ENCODE peak calls at places on chromosomes 11 and 22, in four cellular contexts. Y, P, J and F are unnamed samples.

GRCh38 chr11:121248496-121248895 is 44.1 kb upstream of the SC5D start:
- DNase-seq in J (no peak), Y (no peak), P (no peak), F (no peak)

GRCh38 chr11:23903044-23903704 is 593.7 kb upstream of the LUZP2 start:
- DNase-seq in Y (no peak), J (no peak), P (no peak), F (no peak)

GRCh38 chr11:73645972-73646631 is at the start of gene PLEKHB1:
- DNase-seq in J (no peak), P (no peak), Y (peak; percentile 29), F (no peak)

GRCh38 chr11:118485273-118485672 is 42.0 kb upstream of the TTC36 start:
- DNase-seq in P (no peak), J (peak; percentile 21), Y (no peak), F (no peak)

GRCh38 chr11:35260342-35260985 is 121.5 kb downstream of the CD44 start:
- DNase-seq in J (peak; percentile 30), Y (no peak), P (no peak), F (no peak)

GRCh38 chr11:11389238-11389637 is 36.2 kb upstream of the CSNK2A3 start:
- DNase-seq in J (no peak), P (peak; percentile 79), Y (no peak), F (peak; percentile 69)

GRCh38 chr22:42655693-42656092 is 6.5 kb upstream of the CYB5R3 start:
- DNase-seq in P (peak; percentile 46), Y (no peak), J (no peak), F (no peak)

GRCh38 chr11:75223954-75224643 is 16.5 kb upstream of the TPBGL start:
- DNase-seq in Y (peak; percentile 29), J (peak; percentile 29), P (no peak), F (no peak)

GRCh38 chr11:8871283-8871775 is 39.7 kb upstream of the AKIP1 start:
- DNase-seq in J (peak; percentile 72), Y (no peak), P (peak; percentile 57), F (peak; percentile 60)

GRCh38 chr11:67268036-67268683 is 1.9 kb downstream of the GRK2 start:
- DNase-seq in P (peak; percentile 54), J (no peak), Y (no peak), F (no peak)

GRCh38 chr11:121670792-121671275 is 218.1 kb upstream of the SORL1-AS1 start:
- DNase-seq in J (no peak), P (no peak), Y (no peak), F (no peak)

GRCh38 chr11:61851128-61851899 is 23.2 kb downstream of the FADS2 start:
- DNase-seq in P (no peak), Y (no peak), J (no peak), F (no peak)

GRCh38 chr11:112012877-112013276 is 12.3 kb upstream of the DLAT start:
- DNase-seq in Y (no peak), P (no peak), J (no peak), F (no peak)

GRCh38 chr11:63882555-63883242 is 34.3 kb downstream of the RCOR2 start:
- DNase-seq in P (no peak), Y (no peak), J (no peak), F (no peak)

GRCh38 chr22:36658900-36659299 is 44.7 kb downstream of the CACNG2 start:
- DNase-seq in P (no peak), Y (no peak), J (no peak), F (no peak)

GRCh38 chr11:57514538-57515331 is 767 bp downstream of the SLC43A1 start:
- DNase-seq in Y (peak; percentile 76), P (peak; percentile 72), J (peak; percentile 46), F (no peak)

GRCh38 chr11:62856333-62856910 is 17.0 kb upstream of the WDR74 start:
- DNase-seq in P (no peak), Y (no peak), J (no peak), F (no peak)

GRCh38 chr11:36469881-36470802 is 39.9 kb downstream of the TRAF6 start:
- DNase-seq in Y (no peak), J (no peak), P (no peak), F (no peak)

GRCh38 chr11:27489092-27489491 is 16.5 kb upstream of the LGR4 start:
- DNase-seq in J (no peak), Y (no peak), P (no peak), F (no peak)

GRCh38 chr11:112605093-112605666 is 344.5 kb upstream of the PLET1 start:
- DNase-seq in J (no peak), Y (no peak), P (no peak), F (no peak)

DNA sequence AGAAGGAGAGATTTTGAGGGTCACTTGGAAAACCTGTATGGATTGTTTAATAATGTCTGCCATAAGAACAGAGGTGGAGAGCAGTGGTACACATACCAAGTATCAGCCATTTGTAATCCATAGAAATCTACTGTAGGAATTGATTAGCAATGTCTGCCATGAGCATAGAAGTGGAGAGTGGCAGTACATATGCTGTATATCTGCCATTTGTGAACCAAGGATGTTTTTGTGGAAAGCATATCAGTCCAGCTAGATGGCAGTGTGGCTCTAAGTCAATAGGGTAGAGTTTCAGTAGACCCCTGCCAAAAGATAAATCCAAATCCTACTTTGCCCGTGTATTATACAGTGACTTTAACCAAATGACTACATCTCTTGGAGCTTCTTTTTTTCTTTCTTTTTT is 82.9 kb upstream of the SEZ6L start:
- DNase-seq in P (no peak), Y (peak; percentile 3), J (no peak), F (no peak)
- TF ChIP-seq CTCF in P (no peak), Y (no peak), J (no peak), F (no peak)

GRCh38 chr22:29673361-29673760 is 46.4 kb upstream of the CABP7 start:
- DNase-seq in Y (no peak), J (no peak), P (no peak), F (peak; percentile 65)

GRCh38 chr22:29665486-29665885 is 54.3 kb upstream of the CABP7 start:
- DNase-seq in J (no peak), Y (no peak), P (no peak), F (no peak)

GRCh38 chr22:29670615-29671014 is 49.2 kb upstream of the CABP7 start:
- DNase-seq in P (no peak), J (no peak), Y (no peak), F (peak; percentile 9)

GRCh38 chr22:29664731-29665130 is 55.1 kb upstream of the CABP7 start:
- DNase-seq in J (no peak), Y (no peak), P (no peak), F (no peak)

DNA sequence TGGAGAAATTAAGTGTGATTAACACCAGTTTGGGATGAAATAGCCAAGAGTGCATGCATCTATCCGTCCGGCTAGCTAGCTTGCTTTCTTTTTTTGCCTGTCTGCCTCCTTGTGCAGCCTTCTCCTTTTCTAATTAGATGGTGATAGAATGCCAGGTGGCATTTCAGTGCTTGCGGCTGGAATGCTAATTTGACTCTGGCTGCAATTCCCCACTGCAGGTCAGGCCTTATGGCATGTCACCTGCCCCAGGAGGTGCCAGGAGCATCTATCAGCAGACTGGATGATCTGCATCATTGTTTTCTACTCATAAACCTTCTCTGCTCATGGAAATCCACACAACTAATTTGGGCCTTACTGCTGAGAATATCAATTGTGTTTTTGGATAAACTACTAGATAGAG is 51.1 kb upstream of the CABP7 start:
- DNase-seq in Y (no peak), J (no peak), P (no peak), F (no peak)
- TF ChIP-seq POLR2A in Y (no peak), J (no peak), P (no peak), F (no peak)

GRCh38 chr22:35624547-35624946 is 7.4 kb upstream of the MB start:
- DNase-seq in P (no peak), Y (no peak), J (no peak), F (no peak)

GRCh38 chr22:35619336-35620094 is 2.4 kb upstream of the MB start:
- DNase-seq in J (no peak), Y (no peak), P (peak; percentile 47), F (no peak)

GRCh38 chr22:35620624-35621245 is 3.6 kb upstream of the MB start:
- DNase-seq in P (no peak), Y (no peak), J (no peak), F (no peak)

GRCh38 chr22:35621446-35621845 is 4.3 kb upstream of the MB start:
- DNase-seq in Y (no peak), J (no peak), P (no peak), F (no peak)

GRCh38 chr22:35622132-35622913 is 5.2 kb upstream of the MB start:
- DNase-seq in P (peak; percentile 83), J (no peak), Y (no peak), F (peak; percentile 44)
- TF ChIP-seq CTCF in P (no peak), J (no peak), Y (no peak), F (no peak)

GRCh38 chr22:43812149-43812842 is at the start of gene EFCAB6:
- DNase-seq in J (peak; percentile 80), P (peak; percentile 95), Y (peak; percentile 71), F (peak; percentile 93)
- TF ChIP-seq POLR2A in J (peak; percentile 60), P (peak; percentile 62), Y (no peak), F (no peak)

GRCh38 chr11:12485328-12485727 is 108.0 kb downstream of the PARVA start:
- DNase-seq in Y (no peak), P (no peak), J (no peak), F (no peak)
- TF ChIP-seq CTCF in Y (peak; percentile 14), P (peak; percentile 16), J (peak; percentile 28), F (no peak)

GRCh38 chr11:47410404-47411264 is 2.2 kb downstream of the SLC39A13 start:
- DNase-seq in P (no peak), J (no peak), Y (no peak), F (no peak)

GRCh38 chr11:47407746-47408590 is at the start of gene SLC39A13:
- DNase-seq in Y (peak; percentile 95), P (peak; percentile 94), J (peak; percentile 97), F (peak; percentile 98)

GRCh38 chr11:47406896-47407745 is 1.3 kb upstream of the SLC39A13 start:
- DNase-seq in Y (peak; percentile 37), P (no peak), J (no peak), F (no peak)

GRCh38 chr11:47409440-47410403 is 1.3 kb downstream of the SLC39A13 start:
- DNase-seq in P (no peak), J (no peak), Y (no peak), F (no peak)

DNA sequence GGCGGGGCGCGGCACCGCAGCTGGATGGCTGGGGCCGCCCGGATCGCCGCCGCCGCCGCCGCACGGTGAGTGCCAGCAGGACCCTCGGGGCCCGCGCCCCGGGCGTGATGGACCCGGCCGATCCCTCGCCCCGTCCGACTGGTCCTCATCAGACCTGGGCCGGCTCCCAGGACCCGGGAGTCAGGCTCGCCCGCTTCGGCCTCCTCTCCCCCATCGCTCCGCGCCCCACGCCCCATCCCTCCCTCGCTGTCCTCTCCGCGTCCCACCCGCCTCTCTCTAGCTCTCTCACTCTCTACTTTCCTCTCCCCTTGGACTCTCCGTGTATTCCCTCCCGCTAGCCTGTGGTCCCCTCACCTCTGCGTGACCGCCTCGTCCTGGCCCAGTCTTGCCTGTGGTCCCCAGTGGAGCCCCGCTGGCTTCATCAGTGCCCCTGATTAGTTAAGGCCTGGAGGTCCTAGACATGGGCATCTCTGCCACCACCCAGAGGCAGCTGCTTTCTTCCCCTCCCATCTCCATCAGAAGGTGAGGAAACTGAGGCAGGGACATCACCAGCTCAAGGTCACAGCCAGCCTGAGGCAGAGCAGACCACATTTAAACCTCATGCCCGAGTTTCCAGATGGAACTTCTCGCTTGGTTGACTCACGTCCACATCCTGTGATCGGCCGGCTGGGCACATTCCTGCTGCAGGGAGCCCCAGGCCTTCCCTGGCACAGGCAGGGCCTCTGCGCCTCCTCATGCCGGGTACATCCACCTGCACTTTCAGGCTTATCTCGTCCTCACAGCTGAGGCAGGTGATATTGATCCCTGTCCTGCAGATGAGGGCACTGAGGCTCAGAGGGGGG is 429 bp downstream of the SLC39A13 start:
- DNase-seq in J (peak; percentile 35), P (peak; percentile 38), Y (no peak), F (no peak)
- TF ChIP-seq POLR2A in J (peak; percentile 11), P (no peak), Y (no peak), F (no peak)

GRCh38 chr11:37504066-37504611 is 906.1 kb upstream of the RAG2 start:
- DNase-seq in J (no peak), P (no peak), Y (no peak), F (no peak)
- TF ChIP-seq CTCF in J (no peak), P (no peak), Y (no peak), F (no peak)